ENCODE peak calls at places on chromosomes 12 and 14, in nine cellular contexts. One of them, this sample, is unnamed.

GRCh38 chr14:75198291-75198933 is 22.0 kb upstream of the TMED10 start:
- DNase-seq in colonic mucosa: peak
- DNase-seq in lower leg skin: no peak
- DNase-seq in GM23338: no peak
- DNase-seq in BE2C: peak
- DNase-seq in transverse colon: peak
- DNase-seq in B cell: no peak
- DNase-seq in OCI-LY7: no peak
- DNase-seq in astrocyte: no peak
- DNase-seq in this sample: no peak

GRCh38 chr14:75821828-75822521 is 159.8 kb downstream of the TGFB3 start:
- DNase-seq in colonic mucosa: no peak
- DNase-seq in lower leg skin: no peak
- DNase-seq in GM23338: no peak
- DNase-seq in BE2C: no peak
- DNase-seq in transverse colon: no peak
- DNase-seq in B cell: no peak
- DNase-seq in OCI-LY7: no peak
- DNase-seq in astrocyte: no peak
- DNase-seq in this sample: no peak

GRCh38 chr12:95085612-95086011 is 12.2 kb upstream of the NR2C1 start:
- DNase-seq in colonic mucosa: no peak
- DNase-seq in lower leg skin: no peak
- DNase-seq in GM23338: no peak
- DNase-seq in BE2C: no peak
- DNase-seq in transverse colon: no peak
- DNase-seq in B cell: no peak
- DNase-seq in OCI-LY7: no peak
- DNase-seq in astrocyte: no peak
- DNase-seq in this sample: no peak

GRCh38 chr12:53561590-53561953 is 54.3 kb upstream of the NPFF start:
- DNase-seq in colonic mucosa: no peak
- DNase-seq in lower leg skin: no peak
- DNase-seq in GM23338: no peak
- DNase-seq in BE2C: no peak
- DNase-seq in transverse colon: no peak
- DNase-seq in B cell: no peak
- DNase-seq in OCI-LY7: no peak
- DNase-seq in astrocyte: peak
- DNase-seq in this sample: no peak

GRCh38 chr14:68790656-68791077 is 2.2 kb downstream of the ZFP36L1 start:
- DNase-seq in colonic mucosa: peak
- DNase-seq in lower leg skin: no peak
- DNase-seq in GM23338: no peak
- DNase-seq in BE2C: no peak
- DNase-seq in transverse colon: no peak
- DNase-seq in B cell: peak
- DNase-seq in OCI-LY7: peak
- DNase-seq in astrocyte: no peak
- DNase-seq in this sample: no peak

GRCh38 chr14:35197015-35197414 is 74.7 kb downstream of the PRORP start:
- DNase-seq in colonic mucosa: no peak
- DNase-seq in lower leg skin: no peak
- DNase-seq in GM23338: no peak
- DNase-seq in BE2C: no peak
- DNase-seq in transverse colon: no peak
- DNase-seq in B cell: no peak
- DNase-seq in OCI-LY7: no peak
- DNase-seq in astrocyte: peak
- DNase-seq in this sample: no peak

GRCh38 chr12:128693771-128694170 is 130.0 kb downstream of the SLC15A4 start:
- DNase-seq in colonic mucosa: no peak
- DNase-seq in lower leg skin: no peak
- DNase-seq in GM23338: no peak
- DNase-seq in BE2C: no peak
- DNase-seq in transverse colon: no peak
- DNase-seq in B cell: no peak
- DNase-seq in OCI-LY7: no peak
- DNase-seq in astrocyte: no peak
- DNase-seq in this sample: no peak

GRCh38 chr12:104825408-104825807 is 132.7 kb downstream of the SLC41A2 start:
- DNase-seq in colonic mucosa: no peak
- DNase-seq in lower leg skin: no peak
- DNase-seq in GM23338: peak
- DNase-seq in BE2C: peak
- DNase-seq in transverse colon: no peak
- DNase-seq in B cell: no peak
- DNase-seq in OCI-LY7: peak
- DNase-seq in astrocyte: no peak
- DNase-seq in this sample: no peak

GRCh38 chr14:88937706-88938105 is 113.3 kb downstream of the TTC8 start:
- DNase-seq in colonic mucosa: no peak
- DNase-seq in lower leg skin: no peak
- DNase-seq in GM23338: no peak
- DNase-seq in BE2C: no peak
- DNase-seq in transverse colon: no peak
- DNase-seq in B cell: no peak
- DNase-seq in OCI-LY7: no peak
- DNase-seq in astrocyte: peak
- DNase-seq in this sample: no peak

GRCh38 chr14:34462132-34462893 is at the start of gene SPTSSA:
- DNase-seq in colonic mucosa: peak
- DNase-seq in lower leg skin: peak
- DNase-seq in GM23338: peak
- DNase-seq in BE2C: peak
- DNase-seq in transverse colon: peak
- DNase-seq in B cell: peak
- DNase-seq in OCI-LY7: peak
- DNase-seq in astrocyte: peak
- DNase-seq in this sample: peak

GRCh38 chr12:124759841-124760508 is 103.7 kb downstream of the SCARB1 start:
- DNase-seq in colonic mucosa: no peak
- DNase-seq in lower leg skin: no peak
- DNase-seq in GM23338: no peak
- DNase-seq in BE2C: no peak
- DNase-seq in transverse colon: no peak
- DNase-seq in B cell: no peak
- DNase-seq in OCI-LY7: no peak
- DNase-seq in astrocyte: peak
- DNase-seq in this sample: no peak

GRCh38 chr14:29262979-29263378 is 496.4 kb downstream of the FOXG1 start:
- DNase-seq in colonic mucosa: no peak
- DNase-seq in lower leg skin: no peak
- DNase-seq in GM23338: no peak
- DNase-seq in BE2C: no peak
- DNase-seq in transverse colon: no peak
- DNase-seq in B cell: no peak
- DNase-seq in OCI-LY7: no peak
- DNase-seq in astrocyte: peak
- DNase-seq in this sample: no peak

GRCh38 chr14:103196716-103197115 is 73.5 kb downstream of the TNFAIP2 start:
- DNase-seq in colonic mucosa: no peak
- DNase-seq in lower leg skin: no peak
- DNase-seq in GM23338: no peak
- DNase-seq in BE2C: no peak
- DNase-seq in transverse colon: no peak
- DNase-seq in B cell: no peak
- DNase-seq in OCI-LY7: no peak
- DNase-seq in astrocyte: no peak
- DNase-seq in this sample: no peak

GRCh38 chr12:2251485-2252179 is 198.8 kb downstream of the CACNA1C start:
- DNase-seq in colonic mucosa: no peak
- DNase-seq in lower leg skin: no peak
- DNase-seq in GM23338: peak
- DNase-seq in BE2C: no peak
- DNase-seq in transverse colon: no peak
- DNase-seq in B cell: no peak
- DNase-seq in OCI-LY7: peak
- DNase-seq in astrocyte: no peak
- DNase-seq in this sample: no peak

GRCh38 chr12:101173197-101173749 is 36.8 kb downstream of the SLC5A8 start:
- DNase-seq in colonic mucosa: no peak
- DNase-seq in lower leg skin: no peak
- DNase-seq in GM23338: no peak
- DNase-seq in BE2C: no peak
- DNase-seq in transverse colon: no peak
- DNase-seq in B cell: no peak
- DNase-seq in OCI-LY7: no peak
- DNase-seq in astrocyte: no peak
- DNase-seq in this sample: no peak

GRCh38 chr12:44286336-44286735 is 450.5 kb downstream of the TMEM117 start:
- DNase-seq in colonic mucosa: no peak
- DNase-seq in lower leg skin: no peak
- DNase-seq in GM23338: no peak
- DNase-seq in BE2C: no peak
- DNase-seq in transverse colon: no peak
- DNase-seq in B cell: no peak
- DNase-seq in OCI-LY7: no peak
- DNase-seq in astrocyte: peak
- DNase-seq in this sample: no peak

GRCh38 chr14:99566009-99566389 is 38.0 kb downstream of the CCDC85C start:
- DNase-seq in colonic mucosa: no peak
- DNase-seq in lower leg skin: peak
- DNase-seq in GM23338: no peak
- DNase-seq in BE2C: no peak
- DNase-seq in transverse colon: no peak
- DNase-seq in B cell: no peak
- DNase-seq in OCI-LY7: no peak
- DNase-seq in astrocyte: no peak
- DNase-seq in this sample: no peak

GRCh38 chr12:92468358-92469020 is 234.3 kb upstream of the PLEKHG7 start:
- DNase-seq in colonic mucosa: no peak
- DNase-seq in lower leg skin: no peak
- DNase-seq in GM23338: no peak
- DNase-seq in BE2C: no peak
- DNase-seq in transverse colon: no peak
- DNase-seq in B cell: no peak
- DNase-seq in OCI-LY7: peak
- DNase-seq in astrocyte: peak
- DNase-seq in this sample: no peak

DNA sequence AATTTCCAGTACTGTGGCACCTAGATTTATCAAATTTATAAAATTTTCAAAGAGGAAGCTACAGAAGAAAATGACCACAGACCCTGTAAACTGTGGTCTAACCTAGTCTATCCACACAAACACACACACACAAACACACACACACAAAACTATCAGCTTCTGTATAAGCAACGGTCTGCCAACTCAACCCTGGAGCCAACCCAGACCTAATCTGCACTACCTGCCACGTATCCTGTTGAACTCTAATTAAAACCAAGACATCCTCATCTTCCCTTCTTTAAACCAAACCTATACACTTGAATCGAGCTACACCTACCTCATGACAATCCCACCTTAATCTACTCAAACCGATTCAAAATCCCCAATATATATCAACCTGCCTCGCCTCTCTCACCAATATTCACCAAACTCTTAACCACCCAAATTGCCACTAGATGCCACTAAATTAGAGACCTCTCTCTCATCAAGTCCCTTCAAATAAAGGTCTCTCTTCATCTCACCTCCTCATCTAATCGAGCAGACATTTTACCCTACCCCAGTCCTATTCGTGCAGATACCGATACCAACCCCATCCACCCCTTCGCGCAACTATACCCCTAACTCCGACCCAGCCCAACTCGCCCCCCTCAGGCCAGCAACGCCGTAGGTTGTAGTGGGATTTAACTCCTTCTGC is 807 bp downstream of the ACIN1 start:
- DNase-seq in colonic mucosa: no peak
- DNase-seq in lower leg skin: no peak
- DNase-seq in GM23338: peak
- DNase-seq in BE2C: peak
- DNase-seq in transverse colon: no peak
- DNase-seq in B cell: peak
- DNase-seq in OCI-LY7: peak
- DNase-seq in astrocyte: no peak
- DNase-seq in this sample: no peak
- TF ChIP-seq CTCF in colonic mucosa: no peak
- TF ChIP-seq CTCF in lower leg skin: no peak
- TF ChIP-seq CTCF in GM23338: peak
- TF ChIP-seq CTCF in BE2C: peak
- TF ChIP-seq CTCF in transverse colon: no peak
- TF ChIP-seq CTCF in B cell: peak
- TF ChIP-seq CTCF in OCI-LY7: peak
- TF ChIP-seq CTCF in astrocyte: peak
- TF ChIP-seq CTCF in this sample: peak

DNA sequence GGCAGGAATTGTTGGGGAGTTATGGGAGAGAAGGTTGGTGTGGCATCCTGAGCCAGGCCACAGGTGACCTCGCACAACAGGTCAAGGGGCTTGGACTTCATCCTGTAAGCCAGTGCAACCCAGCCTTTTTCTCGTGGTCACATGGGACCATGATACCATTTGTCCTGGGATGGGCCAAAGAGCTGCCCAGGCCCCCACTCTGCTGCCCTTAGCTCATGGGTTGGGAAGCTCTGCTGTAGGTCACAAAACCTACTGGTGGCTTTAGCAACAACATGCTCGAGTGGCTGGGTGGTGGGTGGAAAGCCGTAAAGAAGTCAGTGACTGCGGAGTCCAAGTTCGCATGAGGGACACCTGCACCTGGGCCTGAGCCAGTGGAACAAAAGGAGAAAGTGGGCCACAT is 4.6 kb downstream of the CLMN start:
- DNase-seq in colonic mucosa: no peak
- DNase-seq in lower leg skin: no peak
- DNase-seq in GM23338: no peak
- DNase-seq in BE2C: no peak
- DNase-seq in transverse colon: no peak
- DNase-seq in B cell: no peak
- DNase-seq in OCI-LY7: no peak
- DNase-seq in astrocyte: no peak
- DNase-seq in this sample: no peak
- TF ChIP-seq CTCF in colonic mucosa: no peak
- TF ChIP-seq CTCF in lower leg skin: no peak
- TF ChIP-seq CTCF in GM23338: no peak
- TF ChIP-seq CTCF in BE2C: no peak
- TF ChIP-seq CTCF in transverse colon: no peak
- TF ChIP-seq CTCF in B cell: no peak
- TF ChIP-seq CTCF in OCI-LY7: no peak
- TF ChIP-seq CTCF in astrocyte: no peak
- TF ChIP-seq CTCF in this sample: no peak

DNA sequence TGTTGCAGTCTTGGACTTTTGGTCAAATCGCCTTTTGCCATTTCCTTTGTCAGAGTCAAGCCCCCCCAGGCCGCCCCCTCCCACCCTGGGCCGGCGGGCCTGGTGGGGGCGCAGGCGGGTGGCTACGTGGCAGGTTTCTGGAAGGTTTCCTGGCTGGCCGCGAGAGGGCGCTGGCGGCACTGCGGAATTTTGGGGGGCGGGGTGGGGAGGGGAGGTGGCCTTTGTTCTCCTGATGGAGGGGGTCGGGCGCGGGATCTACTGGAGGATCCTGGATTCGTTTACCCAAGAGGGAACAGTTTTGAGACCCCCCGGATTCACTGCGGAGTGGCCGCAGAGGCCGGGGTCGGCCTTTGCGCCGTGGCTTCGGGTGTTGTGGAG is 1.2 kb downstream of the MEG3 start:
- DNase-seq in colonic mucosa: no peak
- DNase-seq in lower leg skin: no peak
- DNase-seq in GM23338: no peak
- DNase-seq in BE2C: no peak
- DNase-seq in transverse colon: no peak
- DNase-seq in B cell: no peak
- DNase-seq in OCI-LY7: no peak
- DNase-seq in astrocyte: no peak
- DNase-seq in this sample: no peak
- TF ChIP-seq CTCF in colonic mucosa: no peak
- TF ChIP-seq CTCF in lower leg skin: no peak
- TF ChIP-seq CTCF in GM23338: peak
- TF ChIP-seq CTCF in BE2C: peak
- TF ChIP-seq CTCF in transverse colon: no peak
- TF ChIP-seq CTCF in B cell: no peak
- TF ChIP-seq CTCF in OCI-LY7: no peak
- TF ChIP-seq CTCF in astrocyte: peak
- TF ChIP-seq CTCF in this sample: peak

GRCh38 chr14:21894003-21894897 is 220.6 kb upstream of the OR4E1 start:
- DNase-seq in colonic mucosa: no peak
- DNase-seq in lower leg skin: no peak
- DNase-seq in GM23338: peak
- DNase-seq in BE2C: peak
- DNase-seq in transverse colon: no peak
- DNase-seq in B cell: peak
- DNase-seq in OCI-LY7: peak
- DNase-seq in astrocyte: no peak
- DNase-seq in this sample: no peak
- TF ChIP-seq CTCF in colonic mucosa: peak
- TF ChIP-seq CTCF in lower leg skin: no peak
- TF ChIP-seq CTCF in GM23338: peak
- TF ChIP-seq CTCF in BE2C: peak
- TF ChIP-seq CTCF in transverse colon: no peak
- TF ChIP-seq CTCF in B cell: peak
- TF ChIP-seq CTCF in OCI-LY7: peak
- TF ChIP-seq CTCF in astrocyte: no peak
- TF ChIP-seq CTCF in this sample: peak